ENCODE peak calls at places on chromosomes 5 and 9, in nine cellular contexts. B is cardiac fibroblast, A is body of pancreas, U is cardiac muscle cell, M is GM12865, K is thoracic aorta, R is gastrocnemius medialis, V is psoas muscle, C is BJ. Y is an unnamed sample.

GRCh38 chr5:75524071-75524470 is 12.4 kb downstream of the POLK start:
- DNase-seq in V (no peak), B (no peak), R (no peak), U (no peak), K (no peak), M (peak), C (peak), A (no peak), Y (peak)

GRCh38 chr9:114367823-114368609 is 19.8 kb downstream of the AKNA start:
- DNase-seq in C (no peak), B (no peak), V (no peak), A (no peak), K (no peak), U (no peak), M (no peak), R (no peak), Y (no peak)

GRCh38 chr5:177300971-177301370 is 2.5 kb downstream of the RAB24 start:
- DNase-seq in V (no peak), B (no peak), R (no peak), A (no peak), C (no peak), M (no peak), K (no peak), U (no peak), Y (no peak)

GRCh38 chr5:9956725-9957124 is 293.0 kb downstream of the ATPSCKMT start:
- DNase-seq in R (no peak), K (no peak), U (peak), A (no peak), C (no peak), V (no peak), B (no peak), M (no peak), Y (no peak)

GRCh38 chr5:126912607-126913006 is 117.8 kb downstream of the MARCHF3 start:
- DNase-seq in B (no peak), V (no peak), A (no peak), U (no peak), C (peak), R (no peak), M (no peak), K (no peak), Y (no peak)

GRCh38 chr5:135877570-135878155 is 18.0 kb downstream of the IL9 start:
- DNase-seq in C (no peak), A (no peak), B (no peak), U (no peak), K (no peak), R (no peak), V (no peak), M (no peak), Y (no peak)

GRCh38 chr5:96932026-96932425 is 3.9 kb upstream of the LNPEP start:
- DNase-seq in C (no peak), V (no peak), M (peak), B (no peak), U (no peak), A (no peak), K (no peak), R (no peak), Y (no peak)

GRCh38 chr5:93915142-93915553 is 173.7 kb upstream of the POU5F2 start:
- DNase-seq in K (no peak), B (peak), R (no peak), M (peak), V (no peak), A (no peak), C (no peak), U (peak), Y (peak)

GRCh38 chr5:75078035-75078434 is 25.7 kb upstream of the GCNT4 start:
- DNase-seq in M (no peak), B (no peak), K (no peak), C (no peak), A (no peak), U (no peak), R (no peak), V (no peak), Y (no peak)

GRCh38 chr5:134554319-134555222 is 29.1 kb downstream of the JADE2 start:
- DNase-seq in A (no peak), C (peak), B (peak), M (peak), U (peak), K (no peak), V (peak), R (peak), Y (peak)

GRCh38 chr5:124527220-124527991 is 219.0 kb downstream of the ZNF608 start:
- DNase-seq in U (peak), B (peak), K (no peak), M (peak), C (no peak), R (no peak), V (no peak), A (no peak), Y (peak)

GRCh38 chr9:124507880-124508432 is 757 bp upstream of the NR5A1 start:
- DNase-seq in M (no peak), R (no peak), U (no peak), V (no peak), C (no peak), K (no peak), A (no peak), B (no peak), Y (peak)

GRCh38 chr9:98916660-98917059 is 27.0 kb upstream of the COL15A1 start:
- DNase-seq in B (no peak), C (no peak), M (no peak), K (no peak), V (peak), A (peak), U (peak), R (peak), Y (no peak)

GRCh38 chr5:52811067-52811749 is 23.5 kb downstream of the ITGA1 start:
- DNase-seq in U (peak), V (no peak), B (peak), K (no peak), A (no peak), M (no peak), R (no peak), C (no peak), Y (no peak)

GRCh38 chr5:127076730-127077129 is 3.4 kb upstream of the C5orf63 start:
- DNase-seq in K (no peak), C (no peak), A (no peak), R (no peak), M (no peak), B (peak), V (no peak), U (peak), Y (no peak)

GRCh38 chr9:6382681-6383080 is 30.3 kb upstream of the UHRF2 start:
- DNase-seq in R (no peak), M (no peak), K (no peak), A (no peak), U (peak), C (no peak), V (no peak), B (peak), Y (no peak)

GRCh38 chr5:148268556-148268955 is at the start of gene SPINK13:
- DNase-seq in R (no peak), M (no peak), B (peak), U (peak), C (no peak), K (no peak), A (peak), V (no peak), Y (no peak)

GRCh38 chr5:96648023-96648422 is 14.2 kb upstream of the CAST start:
- DNase-seq in A (no peak), B (no peak), C (no peak), K (no peak), R (no peak), M (peak), V (no peak), U (no peak), Y (no peak)

GRCh38 chr5:141149812-141150211 is at the start of gene PCDHB6:
- DNase-seq in M (no peak), V (no peak), B (peak), A (no peak), K (no peak), R (no peak), C (no peak), U (peak), Y (no peak)

GRCh38 chr5:83029-83428 is 8.9 kb upstream of the PLEKHG4B start:
- DNase-seq in K (no peak), M (no peak), B (no peak), A (no peak), C (no peak), R (no peak), U (no peak), V (no peak), Y (no peak)

GRCh38 chr5:16588434-16589214 is 28.2 kb downstream of the RETREG1 start:
- DNase-seq in A (no peak), C (no peak), M (no peak), V (no peak), K (no peak), U (no peak), B (no peak), R (no peak), Y (no peak)

GRCh38 chr5:86675311-86675710 is 57.6 kb downstream of the COX7C start:
- DNase-seq in V (no peak), M (no peak), U (no peak), R (no peak), K (no peak), B (no peak), A (no peak), C (no peak), Y (no peak)

GRCh38 chr5:74684900-74685851 is at the start of gene HEXB:
- DNase-seq in R (peak), V (peak), U (peak), K (peak), A (peak), M (peak), C (no peak), B (peak), Y (peak)

GRCh38 chr9:108836771-108837170 is 19.0 kb downstream of the ACTL7B start:
- DNase-seq in K (no peak), C (no peak), R (no peak), B (no peak), U (no peak), V (no peak), M (no peak), A (no peak), Y (no peak)

GRCh38 chr9:110443146-110443877 is 105.6 kb upstream of the TXNDC8 start:
- DNase-seq in A (no peak), C (peak), R (no peak), B (peak), U (peak), K (no peak), V (no peak), M (no peak), Y (no peak)

GRCh38 chr9:124357591-124358361 is 57.5 kb downstream of the PSMB7 start:
- DNase-seq in V (no peak), B (no peak), A (no peak), C (no peak), M (peak), K (no peak), R (no peak), U (no peak), Y (no peak)

GRCh38 chr9:124322618-124323432 is 65.1 kb downstream of the NEK6 start:
- DNase-seq in R (no peak), U (peak), C (no peak), B (peak), V (no peak), K (no peak), A (no peak), M (no peak), Y (no peak)

GRCh38 chr5:134133213-134133994 is 18.9 kb downstream of the TCF7 start:
- DNase-seq in B (no peak), C (no peak), K (no peak), R (peak), A (peak), M (no peak), U (no peak), V (peak), Y (no peak)

GRCh38 chr5:39501403-39501802 is 76.6 kb upstream of the DAB2 start:
- DNase-seq in K (no peak), R (peak), M (no peak), B (peak), V (peak), U (peak), C (no peak), A (no peak), Y (no peak)

GRCh38 chr5:180323929-180324632 is 29.1 kb downstream of the GFPT2 start:
- DNase-seq in A (no peak), B (peak), K (no peak), U (peak), R (no peak), V (no peak), C (no peak), M (no peak), Y (no peak)

GRCh38 chr5:1734908-1735289 is 64.7 kb downstream of the MRPL36 start:
- DNase-seq in K (no peak), U (no peak), B (no peak), R (no peak), A (no peak), M (no peak), V (no peak), C (no peak), Y (no peak)

GRCh38 chr5:3522491-3522890 is 73.1 kb upstream of the IRX1 start:
- DNase-seq in U (no peak), V (no peak), A (no peak), C (no peak), R (no peak), K (no peak), B (no peak), M (no peak), Y (no peak)

GRCh38 chr5:74613283-74613682 is 27.2 kb downstream of the ENC1 start:
- DNase-seq in U (no peak), B (no peak), C (no peak), A (no peak), R (no peak), M (no peak), V (no peak), K (no peak), Y (no peak)

GRCh38 chr9:128723352-128723865 is 518 bp downstream of the ZDHHC12 start:
- DNase-seq in A (peak), C (no peak), K (no peak), V (no peak), B (no peak), M (no peak), R (no peak), U (no peak), Y (no peak)

GRCh38 chr9:128719919-128720605 is 3.9 kb downstream of the ZDHHC12 start:
- DNase-seq in M (no peak), K (no peak), R (no peak), U (no peak), A (no peak), C (no peak), V (no peak), B (no peak), Y (no peak)

GRCh38 chr9:128721487-128722010 is 2.4 kb downstream of the ZDHHC12 start:
- DNase-seq in A (no peak), M (no peak), V (no peak), C (no peak), R (no peak), B (no peak), U (no peak), K (no peak), Y (no peak)

GRCh38 chr9:128722380-128723351 is 1.3 kb downstream of the ZDHHC12 start:
- DNase-seq in V (no peak), C (no peak), K (no peak), M (no peak), U (no peak), B (no peak), R (no peak), A (no peak), Y (no peak)

DNA sequence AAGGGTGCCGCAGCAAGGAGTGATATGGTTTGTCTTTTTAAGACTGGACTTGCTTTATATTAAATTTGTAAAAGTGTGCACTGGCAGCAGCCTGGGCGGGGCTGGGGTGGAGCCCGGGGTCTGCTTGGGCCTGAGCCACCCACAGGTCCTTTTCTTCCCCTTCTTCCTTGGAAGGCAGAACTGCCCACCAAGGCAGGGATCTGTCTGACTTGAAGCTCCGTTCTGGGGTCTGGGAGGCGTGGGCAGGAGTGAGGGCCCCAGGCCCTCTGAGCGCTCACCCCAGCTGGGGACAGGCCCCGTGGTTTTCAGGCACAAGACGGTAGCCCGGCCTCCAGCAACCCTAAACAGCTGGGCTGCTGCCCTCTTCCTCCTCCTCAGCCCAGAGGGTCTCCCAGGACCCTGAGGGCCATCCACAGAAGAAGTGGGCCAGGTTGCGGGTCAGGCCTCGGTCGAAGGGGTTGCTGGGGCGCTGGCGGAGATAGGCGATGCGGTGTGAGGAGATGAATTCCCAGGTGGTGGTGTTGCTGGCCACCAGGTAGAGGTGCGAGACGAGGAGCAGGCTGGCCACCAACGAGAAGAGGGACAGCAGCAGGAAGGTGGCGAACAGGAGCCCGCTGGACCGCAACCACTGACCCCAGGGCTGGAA is 3.0 kb downstream of the ZDHHC12 start:
- DNase-seq in A (no peak), K (no peak), C (no peak), U (no peak), V (no peak), R (no peak), M (no peak), B (no peak), Y (no peak)
- TF ChIP-seq CTCF in A (no peak), K (no peak), C (no peak), U (no peak), V (no peak), R (no peak), M (no peak), B (no peak), Y (no peak)

DNA sequence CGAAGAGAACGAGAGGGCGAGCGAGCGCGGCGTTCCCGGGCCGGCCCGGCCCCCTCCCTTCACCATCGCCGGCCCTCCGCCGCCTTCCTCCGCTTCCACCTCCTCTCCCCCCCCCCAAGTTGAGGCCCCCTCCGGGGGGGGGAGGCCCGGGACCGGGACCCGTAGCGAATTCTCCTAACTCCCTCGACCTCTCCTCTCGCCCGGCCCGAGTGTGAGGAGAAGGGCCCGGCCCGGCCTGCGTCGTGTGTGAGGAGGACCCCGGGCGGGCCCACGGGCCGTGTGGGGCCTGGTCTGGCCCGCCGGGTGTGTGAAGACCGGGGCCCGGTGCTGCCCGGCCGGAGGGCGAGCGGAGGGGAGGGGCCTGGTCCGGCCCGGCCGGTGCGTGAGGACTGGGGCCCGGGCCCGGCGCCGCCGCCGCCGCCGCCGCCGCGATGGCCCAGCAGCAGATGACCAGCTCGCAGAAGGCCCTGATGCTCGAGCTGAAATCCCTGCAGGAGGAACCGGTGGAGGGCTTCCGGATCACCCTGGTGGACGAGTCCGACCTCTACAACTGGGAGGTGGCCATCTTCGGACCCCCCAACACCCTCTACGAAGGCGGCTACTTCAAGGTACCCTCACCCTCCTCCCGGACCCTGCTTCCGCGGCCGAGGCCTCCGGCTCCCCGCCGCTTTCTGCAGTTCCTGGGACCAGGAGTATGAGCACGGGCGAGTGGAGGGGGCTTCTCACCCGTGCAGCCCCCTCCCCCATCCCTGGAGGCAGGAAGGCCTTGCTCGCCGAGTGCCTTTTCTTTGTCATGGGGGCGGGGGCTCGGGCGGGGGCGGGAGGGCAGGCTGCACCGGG is 587 bp downstream of the UBE2R2 start:
- DNase-seq in U (peak), V (peak), A (peak), B (peak), C (no peak), R (peak), M (peak), K (no peak), Y (peak)
- TF ChIP-seq CTCF in U (peak), V (peak), A (no peak), B (peak), C (peak), R (peak), M (no peak), K (peak), Y (no peak)

GRCh38 chr9:116285320-116285719 is 131.7 kb downstream of the PAPPA start:
- DNase-seq in R (no peak), V (no peak), C (no peak), M (no peak), U (no peak), B (no peak), A (no peak), K (no peak), Y (no peak)
- TF ChIP-seq CTCF in R (no peak), V (no peak), C (peak), M (no peak), U (peak), B (peak), A (no peak), K (no peak), Y (no peak)

GRCh38 chr9:127212453-127212852 is 52.1 kb upstream of the GARNL3 start:
- DNase-seq in C (no peak), V (no peak), M (no peak), R (no peak), B (no peak), A (no peak), K (no peak), U (no peak), Y (no peak)

GRCh38 chr9:127209948-127210621 is 54.5 kb upstream of the GARNL3 start:
- DNase-seq in V (no peak), C (no peak), B (no peak), M (no peak), U (no peak), R (no peak), K (no peak), A (peak), Y (no peak)

GRCh38 chr9:127211983-127212382 is 52.6 kb upstream of the GARNL3 start:
- DNase-seq in K (no peak), B (no peak), V (no peak), R (no peak), A (no peak), M (no peak), U (no peak), C (no peak), Y (no peak)

GRCh38 chr9:127209220-127209619 is 55.4 kb upstream of the GARNL3 start:
- DNase-seq in V (no peak), A (no peak), C (no peak), B (no peak), U (no peak), K (no peak), M (no peak), R (no peak), Y (no peak)

DNA sequence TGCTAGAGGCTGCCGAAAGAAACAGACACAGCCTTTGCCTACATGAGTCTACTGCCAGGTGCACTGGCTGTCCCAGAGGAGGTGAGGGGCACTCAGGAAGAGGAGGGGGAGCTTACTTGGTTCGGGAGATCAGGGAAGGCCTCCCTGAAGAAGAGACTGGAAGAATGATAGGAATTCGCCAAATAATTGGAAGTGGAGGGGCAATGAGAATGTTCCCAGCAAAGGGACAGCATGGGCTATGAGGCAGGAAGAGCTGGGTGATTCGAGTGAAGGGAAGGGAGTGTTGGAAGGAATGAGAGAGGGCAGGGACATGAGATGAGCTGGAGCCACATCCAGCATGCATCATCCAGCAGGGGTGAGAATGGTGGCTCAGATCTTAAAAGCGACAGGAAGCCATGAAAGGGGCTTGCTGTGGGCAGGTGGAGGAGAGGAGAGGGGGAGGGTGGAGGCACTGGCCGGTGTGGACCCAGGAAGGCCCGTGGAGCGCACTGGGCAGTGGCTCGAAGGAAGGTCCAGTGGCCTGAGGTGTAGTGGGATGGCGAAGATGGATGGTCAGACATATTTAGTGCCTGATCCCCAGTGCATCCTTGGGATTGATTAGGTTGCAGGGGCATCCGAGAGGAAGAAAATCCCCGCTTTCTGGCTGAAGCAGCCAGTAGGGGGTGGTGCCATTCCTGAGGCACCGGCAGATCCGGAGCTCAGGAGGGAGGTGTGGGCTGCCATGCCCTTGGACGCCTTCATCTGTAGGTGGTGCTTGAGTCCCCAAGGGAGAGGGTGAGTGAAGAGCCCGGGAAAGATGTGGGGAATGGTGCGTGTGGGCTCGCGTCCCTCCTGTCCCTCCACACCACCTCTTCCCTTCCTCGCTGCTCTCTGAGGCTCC is 53.5 kb upstream of the GARNL3 start:
- DNase-seq in V (no peak), C (no peak), R (no peak), K (no peak), U (no peak), A (no peak), M (no peak), B (no peak), Y (no peak)
- TF ChIP-seq CTCF in V (no peak), C (no peak), R (no peak), K (no peak), U (no peak), A (no peak), M (no peak), B (no peak), Y (no peak)

GRCh38 chr5:137831526-137831925 is 36.1 kb upstream of the MYOT start:
- DNase-seq in R (no peak), M (no peak), K (no peak), B (peak), V (no peak), U (peak), C (no peak), A (no peak), Y (no peak)
- TF ChIP-seq CTCF in R (peak), M (no peak), K (peak), B (peak), V (peak), U (peak), C (no peak), A (no peak), Y (no peak)

Y was measured in GM20000.